ENCODE peak calls at places on chromosomes 13 and 19, in ten cellular contexts. H, W, X, Q, D, L, C, F, K and V are unnamed samples.

GRCh38 chr19:2607712-2608601 is 94.5 kb downstream of the GNG7 start:
- DNase-seq in H (no peak), W (no peak), X (no peak), Q (no peak), D (no peak), L (no peak), C (peak; percentile 71), F (no peak), K (no peak), V (peak; percentile 96)

GRCh38 chr19:41189425-41190065 is 3.5 kb upstream of the CYP2S1 start:
- DNase-seq in H (no peak), W (no peak), X (no peak), Q (no peak), D (no peak), L (no peak), C (no peak), F (no peak), K (peak; percentile 86), V (no peak)

GRCh38 chr13:40159736-40160135 is 504.3 kb downstream of the COG6 start:
- DNase-seq in H (no peak), W (no peak), X (no peak), Q (no peak), D (no peak), L (no peak), C (no peak), F (no peak), K (no peak), V (no peak)

GRCh38 chr13:21033866-21034601 is 27.4 kb downstream of the LATS2 start:
- DNase-seq in H (no peak), W (no peak), X (no peak), Q (no peak), D (no peak), L (no peak), C (no peak), F (no peak), K (peak; percentile 41), V (no peak)

GRCh38 chr19:39765091-39766076 is 13.3 kb upstream of the LEUTX start:
- DNase-seq in H (peak; percentile 29), W (peak; percentile 8), X (peak; percentile 44), Q (no peak), D (peak; percentile 15), L (peak; percentile 8), C (no peak), F (peak; percentile 24), K (peak; percentile 85), V (peak; percentile 31)

GRCh38 chr19:2806736-2807378 is 12.8 kb upstream of the ZNF554 start:
- DNase-seq in H (no peak), W (no peak), X (no peak), Q (no peak), D (no peak), L (no peak), C (no peak), F (no peak), K (no peak), V (no peak)

GRCh38 chr13:53250272-53250875 is 221.8 kb downstream of the OLFM4 start:
- DNase-seq in H (peak; percentile 88), W (peak; percentile 38), X (no peak), Q (no peak), D (no peak), L (peak; percentile 22), C (peak; percentile 35), F (peak; percentile 53), K (no peak), V (peak; percentile 65)

GRCh38 chr13:79987761-79988160 is 353.2 kb downstream of the SPRY2 start:
- DNase-seq in H (no peak), W (no peak), X (no peak), Q (no peak), D (no peak), L (no peak), C (no peak), F (no peak), K (no peak), V (no peak)

GRCh38 chr19:38046254-38047047 is 139.4 kb downstream of the SIPA1L3 start:
- DNase-seq in H (no peak), W (no peak), X (no peak), Q (no peak), D (no peak), L (no peak), C (peak; percentile 82), F (no peak), K (no peak), V (no peak)

GRCh38 chr13:113863511-113864302 is at the start of gene GAS6:
- DNase-seq in H (no peak), W (no peak), X (peak; percentile 82), Q (peak; percentile 58), D (peak; percentile 69), L (peak; percentile 73), C (peak; percentile 49), F (peak; percentile 68), K (peak; percentile 78), V (peak; percentile 69)

GRCh38 chr13:48618937-48619336 is 34.8 kb upstream of the CYSLTR2 start:
- DNase-seq in H (no peak), W (no peak), X (no peak), Q (no peak), D (no peak), L (no peak), C (no peak), F (no peak), K (no peak), V (no peak)

GRCh38 chr13:43284162-43284561 is 260.8 kb downstream of the DNAJC15 start:
- DNase-seq in H (no peak), W (no peak), X (no peak), Q (no peak), D (no peak), L (no peak), C (no peak), F (peak; percentile 45), K (no peak), V (no peak)

GRCh38 chr19:18972301-18972831 is 31.3 kb upstream of the HOMER3 start:
- DNase-seq in H (no peak), W (no peak), X (no peak), Q (no peak), D (no peak), L (peak; percentile 42), C (no peak), F (no peak), K (no peak), V (no peak)

GRCh38 chr19:41785653-41786052 is 10.7 kb upstream of the CEACAM3 start:
- DNase-seq in H (peak; percentile 85), W (peak; percentile 31), X (peak; percentile 63), Q (peak; percentile 63), D (peak; percentile 24), L (peak; percentile 70), C (peak; percentile 83), F (peak; percentile 85), K (peak; percentile 88), V (peak; percentile 77)

GRCh38 chr13:80033286-80033685 is 307.6 kb downstream of the SPRY2 start:
- DNase-seq in H (no peak), W (no peak), X (no peak), Q (no peak), D (no peak), L (no peak), C (no peak), F (no peak), K (no peak), V (no peak)

GRCh38 chr19:11203194-11204075 is 6.1 kb upstream of the KANK2 start:
- DNase-seq in H (no peak), W (peak; percentile 14), X (peak; percentile 64), Q (no peak), D (peak; percentile 96), L (peak; percentile 98), C (peak; percentile 71), F (peak; percentile 58), K (peak; percentile 93), V (peak; percentile 21)

GRCh38 chr19:17243340-17243853 is 2.3 kb downstream of the NR2F6 start:
- DNase-seq in H (no peak), W (no peak), X (no peak), Q (no peak), D (no peak), L (no peak), C (no peak), F (no peak), K (no peak), V (no peak)

GRCh38 chr19:49558591-49558990 is 21.8 kb downstream of the NOSIP start:
- DNase-seq in H (no peak), W (no peak), X (no peak), Q (no peak), D (no peak), L (no peak), C (no peak), F (no peak), K (no peak), V (no peak)

GRCh38 chr19:48964205-48965032 is 690 bp upstream of the FTL start:
- DNase-seq in H (no peak), W (no peak), X (no peak), Q (no peak), D (peak; percentile 51), L (no peak), C (no peak), F (no peak), K (no peak), V (no peak)

GRCh38 chr13:24265453-24265852 is 43.9 kb upstream of the C1QTNF9 start:
- DNase-seq in H (no peak), W (no peak), X (no peak), Q (no peak), D (peak; percentile 9), L (no peak), C (no peak), F (no peak), K (no peak), V (no peak)

GRCh38 chr13:60169239-60170031 is 5.7 kb upstream of the DIAPH3 start:
- DNase-seq in H (no peak), W (no peak), X (no peak), Q (no peak), D (no peak), L (no peak), C (no peak), F (no peak), K (no peak), V (no peak)

GRCh38 chr19:44626067-44626624 is 12.8 kb downstream of the IGSF23 start:
- DNase-seq in H (no peak), W (peak; percentile 92), X (no peak), Q (peak; percentile 64), D (no peak), L (peak; percentile 82), C (no peak), F (peak; percentile 91), K (no peak), V (no peak)

GRCh38 chr19:58002384-58003152 is at the start of gene ZNF606:
- DNase-seq in H (peak; percentile 64), W (peak; percentile 40), X (peak; percentile 82), Q (peak; percentile 83), D (peak; percentile 83), L (peak; percentile 93), C (peak; percentile 94), F (peak; percentile 81), K (peak; percentile 95), V (peak; percentile 44)

GRCh38 chr13:20465218-20465879 is 60.3 kb downstream of the CRYL1 start:
- DNase-seq in H (no peak), W (no peak), X (no peak), Q (no peak), D (no peak), L (no peak), C (no peak), F (peak; percentile 24), K (no peak), V (no peak)

GRCh38 chr13:110027470-110028240 is 241.3 kb upstream of the IRS2 start:
- DNase-seq in H (no peak), W (no peak), X (no peak), Q (no peak), D (no peak), L (no peak), C (no peak), F (no peak), K (no peak), V (no peak)

GRCh38 chr13:73810647-73811046 is 323.6 kb downstream of the KLF12 start:
- DNase-seq in H (no peak), W (no peak), X (no peak), Q (no peak), D (no peak), L (no peak), C (no peak), F (no peak), K (no peak), V (no peak)

GRCh38 chr19:17681505-17682125 is 6.5 kb downstream of the UNC13A start:
- DNase-seq in H (no peak), W (no peak), X (no peak), Q (no peak), D (peak; percentile 44), L (peak; percentile 61), C (peak; percentile 64), F (peak; percentile 38), K (peak; percentile 89), V (peak; percentile 41)

GRCh38 chr13:46659413-46660065 is 106.6 kb downstream of the LRCH1 start:
- DNase-seq in H (no peak), W (no peak), X (no peak), Q (no peak), D (no peak), L (no peak), C (no peak), F (no peak), K (no peak), V (no peak)